ENCODE peak calls at places on chromosomes 5 and 9, in nine cellular contexts. K, J, Y, D, O, N, X, F and G are unnamed samples.

GRCh38 chr5:4880304-4880741 is 259.8 kb upstream of the ADAMTS16 start:
- DNase-seq in O (no peak), J (no peak), F (no peak), X (no peak), D (no peak), N (no peak), K (no peak), Y (no peak), G (no peak)

GRCh38 chr9:126084696-126085095 is 241.9 kb upstream of the MVB12B start:
- DNase-seq in Y (no peak), F (no peak), J (no peak), D (no peak), N (no peak), K (no peak), X (no peak), O (no peak), G (peak; percentile 9)

GRCh38 chr5:171736976-171737848 is 48.4 kb upstream of the SMIM23 start:
- DNase-seq in X (no peak), Y (no peak), D (peak; percentile 23), K (peak; percentile 53), J (peak; percentile 80), N (no peak), O (no peak), F (no peak), G (no peak)

GRCh38 chr5:64506567-64507321 is 929 bp downstream of the RGS7BP start:
- DNase-seq in X (no peak), D (no peak), J (no peak), F (no peak), O (peak; percentile 28), K (no peak), N (no peak), Y (no peak), G (peak; percentile 81)

GRCh38 chr5:52657231-52657645 is 130.5 kb upstream of the ITGA1 start:
- DNase-seq in N (no peak), D (peak; percentile 71), K (peak; percentile 69), J (no peak), F (no peak), O (no peak), X (no peak), Y (peak; percentile 8), G (no peak)

GRCh38 chr5:3597002-3597726 is 1.5 kb downstream of the IRX1 start:
- DNase-seq in F (no peak), J (no peak), D (peak; percentile 70), K (no peak), O (no peak), X (no peak), Y (no peak), N (no peak), G (no peak)

GRCh38 chr9:90925581-90926257 is 124.1 kb downstream of the SYK start:
- DNase-seq in O (no peak), K (peak; percentile 63), Y (no peak), N (no peak), J (no peak), X (no peak), D (peak; percentile 73), F (no peak), G (no peak)

GRCh38 chr9:89655990-89656657 is 51.3 kb downstream of the GADD45G start:
- DNase-seq in F (no peak), Y (no peak), D (no peak), X (no peak), J (no peak), N (no peak), O (peak; percentile 79), K (no peak), G (no peak)

GRCh38 chr9:31137151-31137849 is 1247.1 kb upstream of the ACO1 start:
- DNase-seq in K (peak; percentile 95), O (peak; percentile 20), D (peak; percentile 79), F (peak; percentile 27), X (no peak), N (no peak), J (no peak), Y (no peak), G (no peak)

GRCh38 chr5:127820910-127821553 is 117.8 kb downstream of the CCDC192 start:
- DNase-seq in X (no peak), D (peak; percentile 43), J (no peak), O (no peak), K (no peak), Y (peak; percentile 43), F (no peak), N (no peak), G (no peak)

GRCh38 chr5:114418546-114419388 is 56.9 kb downstream of the KCNN2 start:
- DNase-seq in K (no peak), X (no peak), N (no peak), D (no peak), F (no peak), J (no peak), O (no peak), Y (no peak), G (no peak)

GRCh38 chr5:167798427-167798826 is 493.0 kb upstream of the WWC1 start:
- DNase-seq in K (no peak), D (no peak), F (no peak), N (no peak), O (no peak), J (no peak), Y (no peak), X (no peak), G (no peak)

GRCh38 chr5:107012371-107012770 is 658.4 kb downstream of the EFNA5 start:
- DNase-seq in J (no peak), K (no peak), O (no peak), Y (no peak), N (no peak), F (no peak), D (no peak), X (no peak), G (no peak)

GRCh38 chr5:98656106-98656795 is 117.2 kb upstream of the RGMB start:
- DNase-seq in N (no peak), Y (no peak), K (no peak), F (peak; percentile 68), X (no peak), D (peak; percentile 42), J (no peak), O (no peak), G (no peak)

GRCh38 chr9:74653437-74654080 is 156.4 kb downstream of the RORB start:
- DNase-seq in K (no peak), D (no peak), N (no peak), Y (no peak), X (no peak), F (no peak), O (no peak), J (no peak), G (no peak)

GRCh38 chr5:759111-759741 is 25.3 kb downstream of the ZDHHC11B start:
- DNase-seq in X (peak; percentile 54), K (peak; percentile 67), N (peak; percentile 67), D (peak; percentile 39), J (peak; percentile 72), O (peak; percentile 35), Y (peak; percentile 84), F (peak; percentile 90), G (peak; percentile 89)

GRCh38 chr9:69455311-69455710 is 130.3 kb downstream of the ENTREP1 start:
- DNase-seq in X (no peak), N (no peak), O (no peak), F (no peak), D (no peak), Y (no peak), J (no peak), K (no peak), G (no peak)

GRCh38 chr5:67315082-67315801 is 118.6 kb upstream of the CD180 start:
- DNase-seq in O (no peak), J (no peak), N (peak; percentile 70), D (peak; percentile 86), K (peak; percentile 78), X (no peak), Y (no peak), F (no peak), G (peak; percentile 63)

GRCh38 chr5:96088676-96089075 is 127.0 kb upstream of the ELL2 start:
- DNase-seq in X (no peak), N (no peak), Y (no peak), F (no peak), J (no peak), O (no peak), D (no peak), K (no peak), G (no peak)

GRCh38 chr9:129640086-129640870 is 1.7 kb downstream of the ASB6 start:
- DNase-seq in K (peak; percentile 45), O (peak; percentile 50), X (no peak), D (peak; percentile 48), F (peak; percentile 59), J (no peak), Y (no peak), N (peak; percentile 63), G (peak; percentile 74)

GRCh38 chr5:140221697-140222223 is 46.8 kb downstream of the CYSTM1 start:
- DNase-seq in N (no peak), X (no peak), O (no peak), D (peak; percentile 93), J (no peak), F (no peak), K (peak; percentile 59), Y (peak; percentile 24), G (no peak)
- H3K4me3 ChIP-seq in N (no peak overlapping the region), X (no peak overlapping the region), O (no peak overlapping the region), D (peak overlapping the region; percentile 12), J (no peak overlapping the region), F (no peak overlapping the region), K (no peak overlapping the region), Y (no peak overlapping the region), G (no peak overlapping the region)

GRCh38 chr5:111681791-111682190 is 75.2 kb downstream of the NREP start:
- DNase-seq in D (peak; percentile 57), X (no peak), O (peak; percentile 16), N (no peak), F (no peak), Y (no peak), K (peak; percentile 48), J (no peak), G (no peak)
- H3K4me3 ChIP-seq in D (peak overlapping the region; percentile 44), X (no peak overlapping the region), O (no peak overlapping the region), N (peak overlapping the region; percentile 48), F (no peak overlapping the region), Y (no peak overlapping the region), K (no peak overlapping the region), J (peak overlapping the region; percentile 20), G (peak overlapping the region; percentile 26)

GRCh38 chr9:78439192-78439865 is 142.4 kb downstream of the PSAT1 start:
- DNase-seq in X (peak; percentile 31), J (peak; percentile 86), F (peak; percentile 86), K (peak; percentile 88), D (peak; percentile 84), Y (peak; percentile 69), O (peak; percentile 76), N (peak; percentile 86), G (peak; percentile 91)
- H3K4me3 ChIP-seq in X (no peak overlapping the region), J (no peak overlapping the region), F (no peak overlapping the region), K (no peak overlapping the region), D (peak overlapping the region; percentile 38), Y (no peak overlapping the region), O (no peak overlapping the region), N (peak overlapping the region; percentile 31), G (peak overlapping the region; percentile 44)

GRCh38 chr5:141121985-141122384 is 367 bp downstream of the PCDHB4 start:
- DNase-seq in J (no peak), F (no peak), K (no peak), O (no peak), Y (no peak), N (no peak), X (no peak), D (peak; percentile 27), G (peak; percentile 18)
- H3K4me3 ChIP-seq in J (peak overlapping the region; percentile 32), F (peak overlapping the region; percentile 2), K (no peak overlapping the region), O (peak overlapping the region; percentile 18), Y (no peak overlapping the region), N (peak overlapping the region; percentile 55), X (no peak overlapping the region), D (peak overlapping the region; percentile 64), G (peak overlapping the region; percentile 61)

DNA sequence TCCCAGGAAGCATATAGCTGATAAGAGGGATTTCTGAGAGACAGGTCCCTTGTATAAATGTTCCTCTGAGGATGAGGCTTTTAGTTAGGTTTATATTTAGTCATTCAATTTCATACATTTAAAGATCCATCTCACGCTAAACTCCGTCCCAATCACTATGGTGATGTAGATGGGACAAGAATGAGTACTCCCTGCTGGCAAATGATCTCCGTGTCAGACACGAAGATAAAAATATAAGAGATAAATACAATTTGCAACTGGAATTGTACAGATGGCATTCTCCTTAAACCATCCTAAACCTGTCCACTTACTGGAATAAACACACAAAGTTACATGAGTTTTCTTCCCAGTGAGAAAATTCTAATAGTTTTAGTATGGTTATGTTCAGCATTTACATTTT is 233.0 kb downstream of the PRR16 start:
- DNase-seq in X (no peak), O (no peak), J (no peak), K (no peak), Y (no peak), D (no peak), F (no peak), N (no peak), G (no peak)
- H3K4me3 ChIP-seq in X (no peak overlapping the region), O (no peak overlapping the region), J (no peak overlapping the region), K (no peak overlapping the region), Y (no peak overlapping the region), D (no peak overlapping the region), F (no peak overlapping the region), N (no peak overlapping the region), G (no peak overlapping the region)